ENCODE peak calls at places on chromosome 10, in six cellular contexts. R, D, K, A, M and U are unnamed samples.

GRCh38 chr10:29554660-29555059 is 80.1 kb downstream of the SVIL start:
- DNase-seq in R (peak; percentile 33), D (no peak), K (no peak), A (no peak), M (peak; percentile 46), U (no peak)

GRCh38 chr10:96255569-96256335 is 15.6 kb downstream of the BLNK start:
- DNase-seq in R (peak; percentile 40), D (no peak), K (no peak), A (no peak), M (no peak), U (no peak)

GRCh38 chr10:111206521-111206920 is 129.7 kb downstream of the ADRA2A start:
- DNase-seq in R (no peak), D (no peak), K (no peak), A (no peak), M (no peak), U (no peak)

GRCh38 chr10:78983608-78984007 is 85.2 kb upstream of the ZMIZ1 start:
- DNase-seq in R (no peak), D (no peak), K (no peak), A (no peak), M (no peak), U (no peak)

GRCh38 chr10:78434886-78435285 is 401.2 kb downstream of the RPS24 start:
- DNase-seq in R (no peak), D (no peak), K (no peak), A (no peak), M (no peak), U (no peak)

GRCh38 chr10:3791974-3792633 is 7.1 kb upstream of the KLF6 start:
- DNase-seq in R (no peak), D (no peak), K (no peak), A (no peak), M (no peak), U (no peak)

GRCh38 chr10:61987951-61988379 is 86.5 kb downstream of the ARID5B start:
- DNase-seq in R (no peak), D (no peak), K (no peak), A (no peak), M (no peak), U (peak; percentile 18)

GRCh38 chr10:117167346-117168134 is 29.5 kb upstream of the VAX1 start:
- DNase-seq in R (peak; percentile 33), D (peak; percentile 63), K (no peak), A (no peak), M (no peak), U (no peak)

GRCh38 chr10:12194752-12195271 is 879 bp downstream of the NUDT5 start:
- DNase-seq in R (peak; percentile 28), D (peak; percentile 10), K (no peak), A (no peak), M (peak; percentile 49), U (peak; percentile 23)

GRCh38 chr10:108789911-108790310 is 1133.4 kb downstream of the XPNPEP1 start:
- DNase-seq in R (no peak), D (no peak), K (no peak), A (no peak), M (peak; percentile 70), U (peak; percentile 97)

GRCh38 chr10:35640474-35640873 is 1.6 kb downstream of the FZD8 start:
- DNase-seq in R (peak; percentile 92), D (peak; percentile 51), K (no peak), A (peak; percentile 20), M (peak; percentile 78), U (peak; percentile 31)

GRCh38 chr10:36779238-36779846 is 346.1 kb upstream of the ANKRD30A start:
- DNase-seq in R (peak; percentile 71), D (peak; percentile 48), K (no peak), A (peak; percentile 64), M (peak; percentile 91), U (peak; percentile 67)

GRCh38 chr10:17025444-17026295 is 103.9 kb downstream of the CUBN start:
- DNase-seq in R (peak; percentile 50), D (no peak), K (peak; percentile 21), A (peak; percentile 91), M (peak; percentile 96), U (peak; percentile 94)

GRCh38 chr10:132183046-132183445 is 3.7 kb upstream of the DPYSL4 start:
- DNase-seq in R (no peak), D (no peak), K (no peak), A (no peak), M (no peak), U (peak; percentile 5)

GRCh38 chr10:101778781-101779543 is 3.0 kb upstream of the FGF8 start:
- DNase-seq in R (peak; percentile 91), D (no peak), K (no peak), A (no peak), M (peak; percentile 54), U (peak; percentile 11)

DNA sequence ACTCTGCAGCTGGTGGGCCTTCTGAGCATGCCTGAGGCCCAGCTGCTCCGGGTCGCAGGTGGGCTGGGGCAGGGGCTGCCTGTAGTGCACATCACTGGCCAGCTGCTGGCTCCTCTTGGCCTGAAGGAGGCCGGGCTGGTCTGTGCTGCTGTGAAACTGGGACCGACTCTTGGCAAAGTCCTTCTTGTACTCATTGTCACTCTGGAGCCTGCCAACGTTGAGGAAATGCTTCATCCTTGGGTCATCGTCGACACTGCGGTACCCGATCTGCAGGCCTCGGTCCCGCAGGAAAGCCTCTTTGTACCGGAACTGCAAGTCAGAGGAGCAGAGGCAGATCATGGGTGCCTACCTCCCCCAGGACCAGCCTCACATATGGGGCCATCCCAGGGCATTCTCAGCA is 37.7 kb downstream of the HABP2 start:
- DNase-seq in R (no peak), D (no peak), K (no peak), A (no peak), M (no peak), U (no peak)
- H3K4me3 ChIP-seq in R (no peak overlapping the region), D (no peak overlapping the region), K (no peak overlapping the region), A (no peak overlapping the region), M (no peak overlapping the region), U (no peak overlapping the region)

GRCh38 chr10:58436071-58436470 is 50.9 kb downstream of the TFAM start:
- DNase-seq in R (no peak), D (no peak), K (peak; percentile 72), A (no peak), M (peak; percentile 39), U (peak; percentile 94)

GRCh38 chr10:58438340-58438739 is 53.1 kb downstream of the TFAM start:
- DNase-seq in R (no peak), D (no peak), K (no peak), A (no peak), M (peak; percentile 78), U (peak; percentile 70)

GRCh38 chr10:58440484-58440883 is 55.3 kb downstream of the TFAM start:
- DNase-seq in R (no peak), D (no peak), K (no peak), A (no peak), M (no peak), U (peak; percentile 89)

GRCh38 chr10:58438986-58439385 is 53.8 kb downstream of the TFAM start:
- DNase-seq in R (no peak), D (no peak), K (no peak), A (no peak), M (no peak), U (peak; percentile 81)

GRCh38 chr10:58439632-58440364 is 54.6 kb downstream of the TFAM start:
- DNase-seq in R (no peak), D (no peak), K (no peak), A (no peak), M (no peak), U (peak; percentile 9)
- TF ChIP-seq CTCF in R (no peak), D (no peak), K (no peak), A (no peak), M (no peak), U (no peak)

GRCh38 chr10:6336013-6336412 is 133.3 kb downstream of the PFKFB3 start:
- DNase-seq in R (no peak), D (no peak), K (no peak), A (no peak), M (no peak), U (no peak)

GRCh38 chr10:6343321-6344010 is 140.7 kb downstream of the PFKFB3 start:
- DNase-seq in R (no peak), D (no peak), K (no peak), A (no peak), M (no peak), U (no peak)

GRCh38 chr10:6337382-6337781 is 134.7 kb downstream of the PFKFB3 start:
- DNase-seq in R (no peak), D (no peak), K (no peak), A (no peak), M (peak; percentile 52), U (no peak)

GRCh38 chr10:6342091-6342490 is 139.4 kb downstream of the PFKFB3 start:
- DNase-seq in R (no peak), D (no peak), K (no peak), A (no peak), M (no peak), U (no peak)

DNA sequence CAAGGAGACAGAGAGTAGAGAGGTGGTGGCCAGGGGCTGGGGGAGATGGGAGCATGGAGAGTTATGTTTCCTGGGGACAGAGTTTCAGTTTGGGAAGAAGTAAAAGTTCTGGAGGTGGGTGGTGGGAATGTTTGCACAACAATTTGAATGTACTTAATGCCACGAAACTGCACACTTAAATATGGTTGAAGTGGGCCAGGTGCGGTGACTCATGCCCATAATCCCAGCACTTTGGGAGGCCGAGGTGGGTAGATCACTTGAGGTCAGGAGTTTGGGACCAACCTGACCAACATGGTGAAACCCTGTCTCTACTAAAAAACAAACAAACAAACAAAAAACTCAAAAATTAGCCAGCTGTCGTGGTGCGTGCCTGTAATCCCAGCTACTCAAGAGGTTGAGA is 137.2 kb downstream of the PFKFB3 start:
- DNase-seq in R (no peak), D (no peak), K (no peak), A (no peak), M (no peak), U (no peak)
- H3K4me3 ChIP-seq in R (no peak overlapping the region), D (no peak overlapping the region), K (no peak overlapping the region), A (no peak overlapping the region), M (no peak overlapping the region), U (no peak overlapping the region)

GRCh38 chr10:91214906-91215305 is 5.6 kb upstream of the PCGF5 start:
- DNase-seq in R (no peak), D (no peak), K (no peak), A (no peak), M (no peak), U (no peak)

GRCh38 chr10:91219371-91220193 is 881 bp upstream of the PCGF5 start:
- DNase-seq in R (no peak), D (no peak), K (no peak), A (no peak), M (no peak), U (no peak)

GRCh38 chr10:91215384-91215783 is 5.1 kb upstream of the PCGF5 start:
- DNase-seq in R (no peak), D (no peak), K (no peak), A (no peak), M (no peak), U (no peak)

GRCh38 chr10:91220954-91221696 is 662 bp downstream of the PCGF5 start:
- DNase-seq in R (peak; percentile 62), D (peak; percentile 21), K (no peak), A (no peak), M (peak; percentile 26), U (peak; percentile 29)

DNA sequence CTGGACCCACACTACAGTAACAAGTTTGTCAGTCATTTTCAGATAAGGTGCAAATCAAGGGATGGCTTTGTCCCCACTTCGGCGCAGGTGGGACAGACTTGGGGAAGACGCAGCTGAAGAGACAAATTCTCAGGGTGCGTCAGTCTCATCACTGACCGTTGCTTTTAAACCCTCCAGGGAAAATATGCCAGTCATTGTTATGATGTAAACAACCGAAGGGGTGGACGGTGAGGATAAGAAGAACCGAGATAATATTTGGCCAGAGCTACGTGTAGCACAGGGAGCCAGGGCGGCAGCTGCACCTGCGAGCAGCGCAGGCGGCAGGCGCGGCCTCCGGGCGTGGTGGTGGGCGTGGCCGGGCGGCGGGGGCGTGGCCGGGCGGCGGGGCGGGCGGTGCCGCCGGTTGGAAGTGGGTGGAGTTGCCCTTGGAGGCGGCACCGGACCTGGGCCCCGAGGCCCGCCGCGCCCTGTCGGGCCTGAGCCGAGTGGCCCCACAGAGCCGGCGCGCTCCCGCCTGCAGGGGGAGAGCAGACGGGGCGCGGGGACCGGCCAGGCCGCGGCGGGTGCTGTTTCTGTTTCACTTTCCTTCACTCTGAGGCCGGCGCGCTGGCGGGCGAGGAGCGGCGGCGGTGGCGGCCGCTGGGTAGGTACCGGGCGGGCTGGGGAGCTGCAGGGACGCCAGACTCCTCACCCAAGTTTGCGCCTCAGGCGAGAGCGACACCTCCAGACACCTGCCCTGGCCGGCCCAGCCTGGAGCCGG is at the start of gene PCGF5:
- DNase-seq in R (peak; percentile 96), D (peak; percentile 89), K (peak; percentile 53), A (peak; percentile 48), M (peak; percentile 91), U (peak; percentile 61)
- TF ChIP-seq CTCF in R (peak; percentile 38), D (no peak), K (no peak), A (peak; percentile 24), M (peak; percentile 21), U (peak; percentile 35)